ENCODE peak calls at places on chromosomes 11 and 22, in nine cellular contexts. V is HT-29; E is lung; Z is stimulated activated CD4-positive, alpha-beta T cell treated with anti-CD3 and anti-CD28 coated beads, Interleukin-4, amount 100 ng/mL, for 48 hours; X is GM12865; K is HTR-8/SVneo; I is foreskin keratinocyte; F is GM10248; N is T-helper 17 cell. B is an unnamed sample.

GRCh38 chr11:132142554-132142953 is 772.1 kb downstream of the NTM start:
- DNase-seq in V (no peak), K (no peak), F (no peak), E (no peak), N (no peak), Z (no peak), I (no peak), X (no peak), B (no peak)

GRCh38 chr11:134100171-134100570 is 31.3 kb downstream of the JAM3 start:
- DNase-seq in N (no peak), F (no peak), X (no peak), E (no peak), I (no peak), Z (no peak), K (no peak), V (no peak), B (no peak)

GRCh38 chr11:119721129-119722120 is 7.6 kb downstream of the NECTIN1 start:
- DNase-seq in N (no peak), Z (no peak), V (peak), X (no peak), I (no peak), K (peak), F (no peak), E (no peak), B (peak)

GRCh38 chr11:103326070-103326794 is 217.0 kb downstream of the DYNC2H1 start:
- DNase-seq in I (peak), F (peak), V (peak), E (peak), X (peak), Z (peak), N (no peak), K (peak), B (peak)

GRCh38 chr11:69654660-69655478 is 13.9 kb downstream of the CCND1 start:
- DNase-seq in F (no peak), K (no peak), N (no peak), I (peak), X (no peak), E (no peak), Z (no peak), V (peak), B (peak)

GRCh38 chr11:76265771-76266241 is 59.5 kb upstream of the WNT11 start:
- DNase-seq in E (no peak), N (no peak), Z (no peak), V (no peak), I (no peak), F (no peak), K (no peak), X (no peak), B (no peak)

GRCh38 chr11:8812438-8812837 is 98.6 kb upstream of the AKIP1 start:
- DNase-seq in Z (no peak), V (no peak), K (no peak), F (no peak), N (no peak), E (peak), X (no peak), I (no peak), B (no peak)

GRCh38 chr11:114115406-114116054 is 56.0 kb downstream of the ZBTB16 start:
- DNase-seq in F (no peak), X (no peak), E (no peak), I (no peak), N (no peak), K (no peak), V (no peak), Z (no peak), B (peak)

GRCh38 chr22:23263651-23264555 is 83.6 kb downstream of the BCR start:
- DNase-seq in K (no peak), F (no peak), I (no peak), X (no peak), Z (no peak), V (no peak), E (no peak), N (no peak), B (no peak)

GRCh38 chr11:27139742-27140141 is 99.1 kb downstream of the BBOX1 start:
- DNase-seq in F (no peak), V (no peak), E (no peak), I (no peak), N (no peak), Z (no peak), K (no peak), X (no peak), B (no peak)

GRCh38 chr11:119120639-119121007 is 757 bp upstream of the HINFP start:
- DNase-seq in F (no peak), N (no peak), X (no peak), K (peak), I (no peak), E (no peak), Z (no peak), V (no peak), B (no peak)

GRCh38 chr22:40326905-40327735 is 19.2 kb upstream of the ADSL start:
- DNase-seq in X (no peak), E (no peak), Z (no peak), F (no peak), I (no peak), V (no peak), K (no peak), N (no peak), B (peak)

GRCh38 chr11:70174846-70175764 is 28.0 kb upstream of the FADD start:
- DNase-seq in V (no peak), Z (no peak), K (no peak), X (no peak), E (no peak), I (no peak), N (no peak), F (no peak), B (peak)

GRCh38 chr22:20867179-20868099 is 8.6 kb downstream of the SNAP29 start:
- DNase-seq in X (no peak), I (no peak), K (no peak), V (peak), E (peak), N (no peak), Z (no peak), F (no peak), B (no peak)

GRCh38 chr11:104522650-104523049 is 358.7 kb upstream of the PDGFD start:
- DNase-seq in V (no peak), K (no peak), E (no peak), Z (no peak), F (no peak), N (no peak), I (no peak), X (no peak), B (no peak)

GRCh38 chr11:81966340-81966739 is 767.3 kb downstream of the FAM181B start:
- DNase-seq in E (no peak), N (no peak), Z (no peak), I (no peak), X (no peak), K (no peak), V (no peak), F (no peak), B (no peak)

GRCh38 chr11:74048993-74049392 is 40.1 kb upstream of the UCP3 start:
- DNase-seq in V (no peak), X (no peak), Z (no peak), F (no peak), K (no peak), E (no peak), N (no peak), I (no peak), B (no peak)

GRCh38 chr11:26649884-26650283 is 72.0 kb downstream of the SLC5A12 start:
- DNase-seq in F (peak), E (peak), Z (no peak), V (peak), I (peak), X (peak), N (no peak), K (peak), B (peak)

GRCh38 chr11:43516316-43516820 is 157.6 kb downstream of the TTC17 start:
- DNase-seq in I (no peak), N (no peak), Z (no peak), F (no peak), E (no peak), K (no peak), V (no peak), X (no peak), B (no peak)

GRCh38 chr11:113715882-113716625 is 9.9 kb upstream of the TMPRSS5 start:
- DNase-seq in V (no peak), E (no peak), X (no peak), Z (no peak), N (no peak), I (no peak), F (no peak), K (no peak), B (no peak)

GRCh38 chr11:45798793-45799441 is 6.0 kb upstream of the SLC35C1 start:
- DNase-seq in K (no peak), Z (no peak), X (no peak), F (no peak), N (no peak), V (no peak), E (peak), I (no peak), B (no peak)

GRCh38 chr11:127105578-127105977 is 105.0 kb upstream of the KIRREL3 start:
- DNase-seq in F (no peak), E (no peak), I (no peak), K (no peak), N (no peak), V (no peak), X (no peak), Z (no peak), B (no peak)

GRCh38 chr22:28882545-28882877 is 861 bp upstream of the ZNRF3 start:
- DNase-seq in E (no peak), K (no peak), V (no peak), X (no peak), F (no peak), I (no peak), Z (no peak), N (no peak), B (no peak)

GRCh38 chr11:79973701-79974626 is 533.1 kb upstream of the TENM4 start:
- DNase-seq in V (no peak), N (no peak), E (no peak), Z (no peak), X (no peak), F (no peak), K (peak), I (peak), B (peak)